ENCODE peak calls at places on chromosomes 7 and 10, in four cellular contexts. H, P, J and X are unnamed samples.

GRCh38 chr10:50874723-50875122 is 10.7 kb downstream of the A1CF start:
- DNase-seq in J (no peak), H (no peak), P (no peak), X (no peak)

GRCh38 chr10:121974019-121974534 is 940 bp downstream of the NSMCE4A start:
- DNase-seq in J (no peak), P (peak; percentile 19), H (no peak), X (no peak)

GRCh38 chr10:17865351-17865750 is 56.2 kb downstream of the MRC1 start:
- DNase-seq in H (no peak), P (peak; percentile 35), J (no peak), X (no peak)

GRCh38 chr7:12102101-12102500 is 109.0 kb upstream of the TMEM106B start:
- DNase-seq in J (no peak), P (no peak), H (no peak), X (no peak)

GRCh38 chr7:25849361-25850184 is 302.4 kb upstream of the NFE2L3 start:
- DNase-seq in H (peak; percentile 22), P (no peak), J (peak; percentile 90), X (no peak)

GRCh38 chr7:109003742-109004141 is 434.1 kb downstream of the DNAJB9 start:
- DNase-seq in P (no peak), H (no peak), J (no peak), X (no peak)

GRCh38 chr10:63573068-63573697 is 52.0 kb downstream of the REEP3 start:
- DNase-seq in J (peak; percentile 43), H (no peak), P (no peak), X (no peak)

GRCh38 chr7:122887198-122887597 is 938 bp upstream of the CADPS2 start:
- DNase-seq in P (peak; percentile 75), J (peak; percentile 44), H (peak; percentile 43), X (peak; percentile 32)

GRCh38 chr7:139909379-139910050 is 80.5 kb downstream of the TBXAS1 start:
- DNase-seq in H (no peak), J (peak; percentile 71), P (no peak), X (no peak)

GRCh38 chr10:77328272-77328816 is 309.3 kb downstream of the KCNMA1 start:
- DNase-seq in J (peak; percentile 56), P (peak; percentile 82), H (no peak), X (no peak)

GRCh38 chr7:132182992-132183391 is 393.3 kb downstream of the PLXNA4 start:
- DNase-seq in H (no peak), P (no peak), J (no peak), X (no peak)

GRCh38 chr10:28902215-28902614 is 224.9 kb downstream of the BAMBI start:
- DNase-seq in H (no peak), J (no peak), P (no peak), X (no peak)

GRCh38 chr10:76119515-76119914 is 688.1 kb downstream of the LRMDA start:
- DNase-seq in P (no peak), H (no peak), J (peak; percentile 91), X (no peak)

GRCh38 chr10:15351099-15351820 is 19.8 kb downstream of the FAM171A1 start:
- DNase-seq in H (no peak), J (no peak), P (no peak), X (no peak)

GRCh38 chr10:76396126-76396525 is 964.7 kb downstream of the LRMDA start:
- DNase-seq in H (no peak), J (no peak), P (no peak), X (no peak)

GRCh38 chr10:124387078-124387874 is 31.4 kb downstream of the OAT start:
- DNase-seq in H (no peak), P (peak; percentile 47), J (no peak), X (no peak)

GRCh38 chr7:39700932-39701331 is 77.6 kb downstream of the RALA start:
- DNase-seq in P (no peak), H (peak; percentile 21), J (no peak), X (no peak)

GRCh38 chr7:139245401-139245800 is 14.4 kb downstream of the UBN2 start:
- DNase-seq in H (no peak), J (no peak), P (no peak), X (no peak)

GRCh38 chr7:27863866-27864265 is 123.9 kb downstream of the TAX1BP1 start:
- DNase-seq in P (no peak), H (no peak), J (no peak), X (no peak)

GRCh38 chr10:128047991-128048826 is 78.0 kb downstream of the MKI67 start:
- DNase-seq in J (no peak), H (no peak), P (no peak), X (no peak)

GRCh38 chr10:29915116-29915785 is 144.1 kb downstream of the JCAD start:
- DNase-seq in H (no peak), J (peak; percentile 16), P (no peak), X (no peak)

GRCh38 chr10:43901302-43901701 is 252.6 kb upstream of the ZNF32 start:
- DNase-seq in J (peak; percentile 52), P (no peak), H (no peak), X (no peak)
- TF ChIP-seq CTCF in J (peak; percentile 9), P (no peak), H (no peak), X (no peak)

GRCh38 chr10:58319599-58319998 is 15.2 kb upstream of the UBE2D1 start:
- DNase-seq in P (no peak), J (no peak), H (no peak), X (no peak)
- TF ChIP-seq CTCF in P (peak; percentile 43), J (no peak), H (no peak), X (no peak)

DNA sequence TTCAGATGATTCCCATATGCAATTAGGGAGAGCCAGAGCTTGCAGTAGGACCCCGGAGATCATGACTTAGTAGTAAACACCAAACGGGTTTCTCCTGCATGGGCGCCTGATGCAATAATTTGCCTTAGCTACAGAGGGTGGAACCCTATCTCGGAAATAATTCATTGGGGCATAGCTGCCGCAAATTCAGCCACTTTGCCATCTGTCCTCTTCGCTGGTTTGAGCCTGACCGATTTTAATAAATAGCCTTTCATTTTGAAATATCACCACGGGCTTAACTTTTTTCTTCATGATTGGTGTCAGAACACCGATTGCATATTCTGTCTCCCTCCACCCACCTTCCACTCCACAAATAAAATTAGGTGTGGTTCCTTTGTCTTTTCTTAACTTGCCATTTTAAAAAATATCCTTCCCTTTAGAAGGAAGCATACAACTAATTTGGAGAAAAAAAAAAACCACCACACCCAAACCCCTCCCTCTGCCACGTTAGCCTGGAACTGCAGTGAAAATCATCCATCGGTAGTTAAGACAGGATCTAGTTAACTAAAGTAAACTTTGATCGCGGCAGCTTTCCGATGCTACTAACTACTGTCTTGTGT is 1.5 kb downstream of the GARS1 start:
- DNase-seq in H (no peak), P (peak; percentile 43), J (peak; percentile 64), X (no peak)
- TF ChIP-seq CTCF in H (no peak), P (no peak), J (no peak), X (no peak)

GRCh38 chr10:102268333-102268999 is 23.1 kb downstream of the GBF1 start:
- DNase-seq in H (no peak), P (no peak), J (peak; percentile 72), X (no peak)
- TF ChIP-seq CTCF in H (no peak), P (no peak), J (no peak), X (no peak)

DNA sequence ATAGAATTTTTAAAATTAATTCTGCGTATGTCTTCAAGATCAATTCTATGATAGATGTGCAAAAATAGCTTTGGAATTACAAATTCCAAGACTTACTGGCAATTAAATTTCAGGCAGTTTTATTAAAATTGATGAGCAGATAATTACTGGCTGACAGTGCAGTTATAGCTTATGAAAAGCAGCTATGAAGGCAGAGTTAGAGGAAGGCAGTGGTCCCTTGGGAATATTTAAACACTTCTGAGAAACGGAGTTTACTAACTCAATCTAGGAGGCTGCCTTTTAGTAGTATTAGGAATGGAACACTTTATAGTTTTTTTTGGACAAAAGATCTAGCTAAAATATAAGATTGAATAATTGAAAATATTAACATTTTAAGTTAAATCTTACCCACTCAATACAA is 70.8 kb downstream of the CFTR start:
- DNase-seq in H (no peak), P (no peak), J (no peak), X (no peak)
- TF ChIP-seq CTCF in H (no peak), P (no peak), J (no peak), X (no peak)

GRCh38 chr7:91953618-91954017 is 13.0 kb downstream of the AKAP9 start:
- DNase-seq in P (peak; percentile 11), H (no peak), J (peak; percentile 29), X (no peak)
- TF ChIP-seq CTCF in P (peak; percentile 33), H (no peak), J (peak; percentile 25), X (no peak)

DNA sequence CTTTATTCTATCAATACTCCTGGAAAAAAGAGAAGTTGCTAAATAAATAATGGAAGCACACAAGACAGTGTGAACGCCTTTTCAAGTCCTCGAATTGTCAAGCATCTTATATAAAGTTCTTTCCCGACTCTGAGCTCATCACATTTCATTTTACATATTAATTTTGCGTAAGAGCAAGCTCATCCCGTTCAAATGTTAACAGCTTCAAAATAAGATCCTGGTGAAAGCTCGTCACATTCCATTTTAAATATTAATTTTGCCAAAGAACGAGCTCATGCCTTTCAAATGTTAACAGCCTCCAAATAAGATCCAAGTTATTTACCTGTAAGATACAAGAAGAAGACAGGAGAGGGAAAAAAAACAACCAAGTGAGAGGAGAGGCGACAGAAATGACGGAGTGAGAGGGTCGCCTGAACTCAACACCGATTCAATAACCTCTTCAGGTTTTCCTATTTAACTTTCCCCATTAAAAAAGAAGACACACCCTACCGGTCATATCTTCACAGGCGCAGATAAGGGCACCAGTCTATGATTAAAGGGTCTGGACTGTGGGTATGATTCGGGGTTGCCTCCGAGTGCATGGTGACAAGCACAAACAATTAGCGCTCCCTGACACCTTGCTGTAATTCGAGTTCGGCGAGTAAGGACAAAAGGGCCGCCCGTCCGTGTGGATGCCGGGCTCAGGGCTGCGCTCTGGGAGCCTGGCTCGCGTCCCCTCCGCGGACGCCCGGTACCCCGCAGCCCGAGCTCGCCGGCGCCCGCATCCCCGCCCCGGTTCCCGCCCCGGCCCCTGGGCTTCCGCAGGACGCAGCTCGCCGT is 111.7 kb upstream of the RHEB start:
- DNase-seq in P (peak; percentile 72), J (no peak), H (no peak), X (no peak)
- TF ChIP-seq CTCF in P (no peak), J (no peak), H (no peak), X (no peak)

DNA sequence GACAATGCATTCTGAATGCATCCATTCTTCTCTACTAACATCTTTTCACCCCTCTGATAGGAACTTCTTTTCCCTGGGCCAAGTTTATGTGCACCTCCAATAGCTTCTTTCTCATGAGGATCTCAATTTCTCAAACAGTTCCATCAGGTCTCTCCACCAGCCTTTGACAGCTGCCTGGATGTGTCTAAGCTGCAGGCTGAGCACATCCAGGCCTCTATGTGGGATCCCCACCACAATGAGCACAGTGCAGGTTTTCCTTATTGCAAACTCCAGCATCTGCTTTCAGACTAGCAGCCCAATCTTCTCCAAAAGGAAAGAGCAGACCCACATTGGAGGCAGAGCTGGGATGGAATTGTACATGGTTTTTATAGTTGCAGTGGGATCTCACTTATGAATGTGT is 145.3 kb upstream of the TBX20 start:
- DNase-seq in J (no peak), H (no peak), P (no peak), X (no peak)
- TF ChIP-seq CTCF in J (no peak), H (no peak), P (no peak), X (no peak)

GRCh38 chr10:78664929-78665525 is 403.7 kb upstream of the ZMIZ1 start:
- DNase-seq in P (peak; percentile 56), J (peak; percentile 74), H (no peak), X (no peak)
- TF ChIP-seq CTCF in P (peak; percentile 65), J (peak; percentile 39), H (no peak), X (no peak)